ENCODE peak calls at places on chromosomes 4 and X, in seven cellular contexts. Q, X, R, C, N, T and Z are unnamed samples.

GRCh38 chrX:118615141-118615540 is 112.3 kb upstream of the IL13RA1 start:
- DNase-seq in Q (no peak), X (no peak), R (no peak), C (no peak), N (no peak), T (no peak), Z (no peak)

GRCh38 chrX:47145408-47146120 is 543 bp downstream of the RBM10 start:
- DNase-seq in Q (peak; percentile 4), X (no peak), R (peak; percentile 15), C (no peak), N (no peak), T (no peak), Z (peak; percentile 40)

GRCh38 chrX:23742174-23742692 is 843 bp downstream of the ACOT9 start:
- DNase-seq in Q (peak; percentile 90), X (peak; percentile 40), R (peak; percentile 16), C (no peak), N (peak; percentile 25), T (peak; percentile 64), Z (peak; percentile 16)

GRCh38 chrX:50343917-50344316 is 126.7 kb downstream of the DGKK start:
- DNase-seq in Q (no peak), X (no peak), R (no peak), C (no peak), N (no peak), T (no peak), Z (no peak)

GRCh38 chr4:20264688-20265087 is 13.0 kb downstream of the SLIT2 start:
- DNase-seq in Q (no peak), X (no peak), R (no peak), C (no peak), N (no peak), T (no peak), Z (no peak)

GRCh38 chrX:154116514-154116913 is 19.0 kb upstream of the MECP2 start:
- DNase-seq in Q (no peak), X (no peak), R (no peak), C (no peak), N (no peak), T (no peak), Z (no peak)

GRCh38 chrX:39439910-39440733 is 638.9 kb downstream of the MID1IP1 start:
- DNase-seq in Q (no peak), X (no peak), R (peak; percentile 44), C (no peak), N (no peak), T (no peak), Z (no peak)

GRCh38 chr4:37816006-37816405 is 10.5 kb upstream of the PGM2 start:
- DNase-seq in Q (no peak), X (no peak), R (peak; percentile 31), C (no peak), N (no peak), T (no peak), Z (no peak)

GRCh38 chr4:52260507-52261302 is 209.6 kb downstream of the SPATA18 start:
- DNase-seq in Q (no peak), X (no peak), R (no peak), C (no peak), N (no peak), T (no peak), Z (no peak)

GRCh38 chr4:163651761-163652160 is 157.3 kb downstream of the TMA16 start:
- DNase-seq in Q (no peak), X (no peak), R (no peak), C (no peak), N (no peak), T (peak; percentile 2), Z (no peak)

GRCh38 chrX:2484721-2485459 is 15.9 kb downstream of the DHRSX start:
- DNase-seq in Q (no peak), X (no peak), R (no peak), C (no peak), N (no peak), T (peak; percentile 58), Z (no peak)

GRCh38 chr4:132797856-132798255 is 351.2 kb upstream of the PCDH10 start:
- DNase-seq in Q (no peak), X (no peak), R (no peak), C (no peak), N (no peak), T (no peak), Z (no peak)

GRCh38 chrX:118693843-118694242 is 33.6 kb upstream of the IL13RA1 start:
- DNase-seq in Q (no peak), X (no peak), R (no peak), C (no peak), N (no peak), T (no peak), Z (no peak)

GRCh38 chrX:30504309-30504708 is 73.3 kb downstream of the TASL start:
- DNase-seq in Q (peak; percentile 46), X (no peak), R (no peak), C (no peak), N (no peak), T (peak; percentile 51), Z (no peak)

GRCh38 chrX:69314436-69315348 is 149.4 kb upstream of the PJA1 start:
- DNase-seq in Q (no peak), X (no peak), R (no peak), C (no peak), N (no peak), T (no peak), Z (no peak)

GRCh38 chr4:168585168-168586091 is 88.6 kb downstream of the PALLD start:
- DNase-seq in Q (peak; percentile 76), X (peak; percentile 72), R (peak; percentile 53), C (peak; percentile 62), N (no peak), T (peak; percentile 87), Z (peak; percentile 19)

GRCh38 chr4:174714393-174715211 is 114.4 kb downstream of the GLRA3 start:
- DNase-seq in Q (peak; percentile 52), X (no peak), R (peak; percentile 31), C (no peak), N (no peak), T (peak; percentile 66), Z (peak; percentile 24)

GRCh38 chrX:24268786-24269185 is 45.1 kb downstream of the SUPT20HL2 start:
- DNase-seq in Q (no peak), X (no peak), R (no peak), C (no peak), N (no peak), T (no peak), Z (no peak)

GRCh38 chr4:2942532-2943363 is 20.5 kb downstream of the NOP14 start:
- DNase-seq in Q (no peak), X (peak; percentile 74), R (no peak), C (no peak), N (no peak), T (no peak), Z (no peak)

GRCh38 chr4:82744284-82744963 is 54.2 kb downstream of the SCD5 start:
- DNase-seq in Q (peak; percentile 57), X (no peak), R (no peak), C (no peak), N (no peak), T (no peak), Z (no peak)

GRCh38 chr4:125484912-125485311 is 170.2 kb downstream of the FAT4 start:
- DNase-seq in Q (no peak), X (no peak), R (no peak), C (no peak), N (no peak), T (peak; percentile 3), Z (no peak)

GRCh38 chr4:156298230-156298629 is 344.6 kb upstream of the CTSO start:
- DNase-seq in Q (peak; percentile 86), X (peak; percentile 42), R (no peak), C (no peak), N (peak; percentile 91), T (peak; percentile 92), Z (no peak)